ENCODE peak calls at places on chromosome 9, in nine cellular contexts. U is HepG2; D is AG04450; P is astrocyte of the cerebellum; H is fibroblast of lung; R is upper lobe of right lung; M is adrenal gland; L is CD8-positive, alpha-beta memory T cell; I is foreskin fibroblast. F is an unnamed sample.

GRCh38 chr9:119951090-119951489 is 581.9 kb upstream of the BRINP1 start:
- DNase-seq in P (peak; percentile 94), R (no peak), D (no peak), M (no peak), H (peak; percentile 97), U (no peak), L (no peak), I (peak; percentile 4), F (peak; percentile 43)

GRCh38 chr9:94761506-94761905 is 35.0 kb downstream of the AOPEP start:
- DNase-seq in M (no peak), R (no peak), H (no peak), D (no peak), P (no peak), I (peak; percentile 31), U (no peak), L (no peak), F (no peak)

GRCh38 chr9:96136992-96137665 is 164.8 kb downstream of the HSD17B3 start:
- DNase-seq in H (peak; percentile 55), R (no peak), M (no peak), U (no peak), D (peak; percentile 47), L (no peak), P (peak; percentile 53), I (peak; percentile 88), F (peak; percentile 89)

GRCh38 chr9:98146101-98146991 is 27.3 kb upstream of the TRIM14 start:
- DNase-seq in I (peak; percentile 67), U (peak; percentile 94), R (peak; percentile 96), L (no peak), P (no peak), M (peak; percentile 72), H (no peak), D (no peak), F (no peak)

GRCh38 chr9:86626802-86627201 is 272.6 kb upstream of the TUT7 start:
- DNase-seq in U (peak; percentile 12), D (no peak), P (no peak), M (no peak), L (no peak), H (no peak), R (no peak), I (no peak), F (no peak)

GRCh38 chr9:8943392-8943791 is 1143.8 kb upstream of the DMAC1 start:
- DNase-seq in I (no peak), H (no peak), L (no peak), U (no peak), R (no peak), D (no peak), P (no peak), M (no peak), F (no peak)

GRCh38 chr9:31486630-31487029 is 897.8 kb upstream of the ACO1 start:
- DNase-seq in D (no peak), U (no peak), R (no peak), M (no peak), L (no peak), H (no peak), I (no peak), P (no peak), F (no peak)

GRCh38 chr9:129033216-129033615 is 3.2 kb upstream of the MIGA2 start:
- DNase-seq in H (no peak), D (no peak), M (no peak), P (no peak), R (no peak), U (no peak), L (no peak), I (no peak), F (no peak)

GRCh38 chr9:104895572-104895971 is 32.4 kb downstream of the ABCA1 start:
- DNase-seq in U (no peak), I (peak; percentile 93), R (no peak), L (no peak), D (no peak), M (peak; percentile 54), P (peak; percentile 71), H (peak; percentile 94), F (no peak)

DNA sequence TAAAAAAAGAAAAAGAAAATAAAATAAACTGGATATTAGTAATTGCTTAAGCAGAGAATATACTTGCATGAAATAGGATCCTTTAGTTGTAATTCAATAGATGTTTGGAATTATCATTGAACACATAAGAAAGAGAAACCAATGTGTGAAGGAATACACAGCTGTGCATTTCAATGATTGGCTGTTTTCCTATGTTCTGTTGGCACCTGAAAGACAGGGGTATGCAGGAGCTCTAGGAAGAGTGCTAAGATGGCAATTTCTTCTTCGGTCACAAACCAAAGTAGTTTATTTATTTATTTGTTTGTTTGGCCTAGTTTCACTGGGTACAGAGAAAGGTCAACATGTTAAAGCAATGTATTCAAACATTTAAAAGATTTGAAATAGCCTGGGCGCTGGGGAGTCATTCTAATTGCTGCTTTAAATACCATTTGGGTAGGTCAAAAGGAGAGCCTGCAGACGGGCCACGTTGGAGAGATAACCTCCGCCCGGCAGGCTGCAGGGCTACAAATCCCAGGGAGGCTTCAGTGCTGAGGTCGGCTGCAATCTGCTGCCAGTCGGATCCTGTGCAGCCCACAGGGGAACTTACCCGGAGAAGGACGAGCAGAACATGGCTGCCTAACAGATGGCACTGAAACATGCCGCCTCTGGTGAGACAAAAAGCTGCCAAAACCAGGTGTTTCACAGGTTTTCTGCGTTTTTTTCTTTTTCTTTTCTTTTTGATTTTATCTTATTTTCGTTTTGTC is 154.2 kb upstream of the TYRP1 start:
- DNase-seq in P (no peak), H (no peak), D (no peak), I (no peak), U (no peak), M (no peak), L (no peak), R (no peak), F (no peak)
- H3K4me3 ChIP-seq in P (no peak overlapping the region), H (no peak overlapping the region), D (no peak overlapping the region), I (no peak overlapping the region), U (no peak overlapping the region), M (no peak overlapping the region), L (no peak overlapping the region), R (peak overlapping the region; percentile 30), F (no peak overlapping the region)

GRCh38 chr9:37575921-37576721 is at the start of gene FBXO10:
- DNase-seq in U (no peak), L (peak; percentile 52), I (peak; percentile 90), M (peak; percentile 70), D (no peak), R (peak; percentile 87), P (peak; percentile 18), H (peak; percentile 83), F (peak; percentile 27)
- H3K4me3 ChIP-seq in U (peak within 1 kb of the TSS; percentile 69), L (peak within 1 kb of the TSS; percentile 55), I (peak within 1 kb of the TSS; percentile 76), M (peak within 1 kb of the TSS; percentile 93), D (peak within 1 kb of the TSS; percentile 84), R (peak within 1 kb of the TSS; percentile 81), P (peak within 1 kb of the TSS; percentile 80), H (peak within 1 kb of the TSS; percentile 84), F (peak within 1 kb of the TSS; percentile 71)

GRCh38 chr9:136712690-136713554 is 550 bp downstream of the DIPK1B start:
- DNase-seq in H (no peak), P (no peak), M (no peak), R (no peak), I (no peak), L (no peak), D (no peak), U (no peak), F (no peak)
- H3K4me3 ChIP-seq in H (no peak overlapping the region), P (peak overlapping the region; percentile 47), M (peak overlapping the region; percentile 50), R (peak overlapping the region; percentile 44), I (no peak overlapping the region), L (no peak overlapping the region), D (peak overlapping the region; percentile 44), U (peak overlapping the region; percentile 32), F (no peak overlapping the region)

GRCh38 chr9:21804791-21805190 is 2.4 kb downstream of the MTAP start:
- DNase-seq in D (no peak), M (no peak), P (no peak), H (no peak), R (no peak), I (no peak), L (no peak), U (no peak), F (no peak)
- H3K4me3 ChIP-seq in D (no peak overlapping the region), M (no peak overlapping the region), P (peak overlapping the region; percentile 66), H (no peak overlapping the region), R (no peak overlapping the region), I (peak overlapping the region; percentile 70), L (no peak overlapping the region), U (peak overlapping the region; percentile 82), F (no peak overlapping the region)

F was measured in SJSA1.